ENCODE peak calls at places on chromosomes 16 and 17, in ten cellular contexts. Q, C, B, W, X, G, Y, A, N and U are unnamed samples.
A peak's percentile ranks its signal among the peaks of the same experiment; 100 is the strongest.

GRCh38 chr16:86337581-86338402 is 172.5 kb upstream of the FOXF1 start:
- DNase-seq in Q (no peak), C (no peak), B (no peak), W (no peak), X (no peak), G (no peak), Y (no peak), A (no peak), N (no peak), U (no peak)

GRCh38 chr16:71917900-71918299 is 22.6 kb downstream of the IST1 start:
- DNase-seq in Q (peak; percentile 49), C (no peak), B (no peak), W (no peak), X (peak; percentile 45), G (no peak), Y (peak; percentile 90), A (no peak), N (no peak), U (no peak)

GRCh38 chr16:2501938-2502900 is 11.5 kb upstream of the ATP6V0C start:
- DNase-seq in Q (no peak), C (no peak), B (no peak), W (no peak), X (no peak), G (no peak), Y (no peak), A (no peak), N (no peak), U (no peak)

GRCh38 chr16:84535851-84536250 is 31.4 kb upstream of the MEAK7 start:
- DNase-seq in Q (no peak), C (no peak), B (no peak), W (no peak), X (no peak), G (no peak), Y (no peak), A (no peak), N (no peak), U (no peak)

GRCh38 chr17:43660816-43661493 is 767 bp downstream of the MEOX1 start:
- DNase-seq in Q (no peak), C (no peak), B (no peak), W (no peak), X (no peak), G (no peak), Y (no peak), A (no peak), N (no peak), U (no peak)

GRCh38 chr17:44053130-44053872 is 13.2 kb downstream of the LSM12 start:
- DNase-seq in Q (no peak), C (no peak), B (no peak), W (no peak), X (no peak), G (no peak), Y (peak; percentile 37), A (no peak), N (no peak), U (no peak)

GRCh38 chr17:66435182-66435581 is 132.8 kb downstream of the PRKCA start:
- DNase-seq in Q (no peak), C (no peak), B (no peak), W (no peak), X (no peak), G (no peak), Y (no peak), A (no peak), N (no peak), U (no peak)

GRCh38 chr17:7177954-7178477 is 1.2 kb downstream of the ASGR1 start:
- DNase-seq in Q (no peak), C (no peak), B (no peak), W (peak; percentile 72), X (no peak), G (no peak), Y (peak; percentile 17), A (no peak), N (no peak), U (no peak)

GRCh38 chr16:2752850-2753522 is 548 bp downstream of the SRRM2 start:
- DNase-seq in Q (peak; percentile 79), C (peak; percentile 89), B (peak; percentile 61), W (peak; percentile 88), X (peak; percentile 41), G (peak; percentile 87), Y (peak; percentile 79), A (peak; percentile 24), N (peak; percentile 84), U (peak; percentile 88)

GRCh38 chr16:47493358-47494337 is 32.5 kb downstream of the PHKB start:
- DNase-seq in Q (no peak), C (peak; percentile 50), B (no peak), W (no peak), X (no peak), G (no peak), Y (no peak), A (no peak), N (no peak), U (no peak)

GRCh38 chr17:14396542-14396941 is 95.7 kb downstream of the HS3ST3B1 start:
- DNase-seq in Q (peak; percentile 47), C (no peak), B (no peak), W (peak; percentile 44), X (peak; percentile 3), G (no peak), Y (peak; percentile 74), A (peak; percentile 8), N (no peak), U (no peak)

GRCh38 chr16:35410438-35410837 is 1951.0 kb downstream of the TP53TG3F start:
- DNase-seq in Q (no peak), C (no peak), B (no peak), W (no peak), X (no peak), G (no peak), Y (no peak), A (no peak), N (no peak), U (no peak)

GRCh38 chr16:24635900-24636610 is 93.4 kb upstream of the TNRC6A start:
- DNase-seq in Q (peak; percentile 97), C (no peak), B (no peak), W (no peak), X (peak; percentile 86), G (peak; percentile 66), Y (peak; percentile 95), A (peak; percentile 95), N (peak; percentile 92), U (peak; percentile 58)

GRCh38 chr16:73265124-73265838 is 217.4 kb upstream of the ZFHX3 start:
- DNase-seq in Q (no peak), C (no peak), B (no peak), W (no peak), X (no peak), G (no peak), Y (no peak), A (no peak), N (no peak), U (no peak)

DNA sequence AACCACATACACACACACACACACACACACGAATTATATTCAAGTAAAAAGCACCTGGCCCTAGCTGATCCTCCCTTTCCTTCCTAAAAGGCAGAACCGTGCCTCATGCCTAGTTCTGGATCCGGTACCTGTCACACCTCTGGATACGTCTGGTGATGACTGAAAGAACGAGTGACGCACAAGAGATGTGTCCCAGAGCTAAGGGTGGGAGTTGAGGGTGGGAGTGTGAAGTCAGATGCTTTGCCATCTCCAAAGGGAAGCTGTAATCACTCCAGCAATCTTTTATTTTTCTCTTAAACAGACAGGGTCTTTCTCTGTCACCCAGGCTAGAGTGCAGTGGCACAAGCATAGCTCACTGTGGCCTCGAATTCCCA is 26.5 kb upstream of the GSG1L start:
- DNase-seq in Q (no peak), C (no peak), B (no peak), W (no peak), X (no peak), G (no peak), Y (no peak), A (no peak), N (no peak), U (no peak)
- H3K4me3 ChIP-seq in Q (no peak overlapping the region), C (no peak overlapping the region), B (no peak overlapping the region), W (no peak overlapping the region), X (no peak overlapping the region), G (no peak overlapping the region), Y (no peak overlapping the region), A (no peak overlapping the region), N (no peak overlapping the region), U (no peak overlapping the region)

DNA sequence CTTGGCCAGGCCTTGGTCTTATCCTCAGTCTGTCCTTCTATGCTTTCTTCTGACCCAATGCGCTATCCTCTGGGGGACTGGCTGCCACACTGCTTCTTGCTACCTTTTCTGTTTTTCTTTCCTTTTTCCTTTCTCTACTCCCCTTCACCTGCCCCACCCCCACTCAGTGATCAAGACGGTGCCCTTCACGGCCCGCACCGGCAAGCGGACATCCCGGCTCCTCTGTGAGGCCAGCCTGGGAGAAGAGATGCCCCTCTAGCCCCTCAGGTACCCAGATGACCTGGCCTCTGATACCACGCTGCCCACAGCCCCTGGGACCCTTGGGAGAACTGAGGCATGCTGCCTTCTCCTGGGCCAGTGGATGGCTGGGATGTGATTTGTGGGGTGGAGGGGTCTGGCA is 15.6 kb downstream of the SPATA32 start:
- DNase-seq in Q (no peak), C (no peak), B (no peak), W (no peak), X (no peak), G (no peak), Y (no peak), A (no peak), N (no peak), U (no peak)
- H3K4me3 ChIP-seq in Q (peak overlapping the region; percentile 70), C (no peak overlapping the region), B (no peak overlapping the region), W (no peak overlapping the region), X (peak overlapping the region; percentile 58), G (no peak overlapping the region), Y (peak overlapping the region; percentile 70), A (no peak overlapping the region), N (no peak overlapping the region), U (peak overlapping the region; percentile 64)

GRCh38 chr17:82269882-82270500 is 3.5 kb downstream of the CSNK1D start:
- DNase-seq in Q (no peak), C (no peak), B (peak; percentile 46), W (no peak), X (no peak), G (no peak), Y (no peak), A (no peak), N (no peak), U (no peak)

GRCh38 chr17:82266142-82266541 is 7.4 kb downstream of the CSNK1D start:
- DNase-seq in Q (no peak), C (no peak), B (no peak), W (no peak), X (no peak), G (no peak), Y (no peak), A (no peak), N (no peak), U (peak; percentile 37)

GRCh38 chr17:82270651-82271050 is 2.8 kb downstream of the CSNK1D start:
- DNase-seq in Q (no peak), C (no peak), B (no peak), W (no peak), X (no peak), G (no peak), Y (no peak), A (no peak), N (no peak), U (no peak)

GRCh38 chr17:82269138-82269881 is 4.2 kb downstream of the CSNK1D start:
- DNase-seq in Q (peak; percentile 53), C (no peak), B (no peak), W (no peak), X (no peak), G (peak; percentile 64), Y (no peak), A (no peak), N (no peak), U (no peak)

GRCh38 chr17:82267575-82268379 is 5.7 kb downstream of the CSNK1D start:
- DNase-seq in Q (peak; percentile 98), C (no peak), B (peak; percentile 60), W (no peak), X (peak; percentile 95), G (peak; percentile 92), Y (peak; percentile 97), A (peak; percentile 86), N (peak; percentile 98), U (peak; percentile 94)
- H3K4me3 ChIP-seq in Q (peak overlapping the region; percentile 35), C (no peak overlapping the region), B (no peak overlapping the region), W (no peak overlapping the region), X (no peak overlapping the region), G (no peak overlapping the region), Y (peak overlapping the region; percentile 53), A (no peak overlapping the region), N (no peak overlapping the region), U (peak overlapping the region; percentile 22)

GRCh38 chr16:68416057-68417046 is 32.0 kb downstream of the SMPD3 start:
- DNase-seq in Q (no peak), C (no peak), B (no peak), W (no peak), X (no peak), G (peak; percentile 66), Y (no peak), A (no peak), N (no peak), U (no peak)
- H3K4me3 ChIP-seq in Q (no peak overlapping the region), C (no peak overlapping the region), B (no peak overlapping the region), W (no peak overlapping the region), X (no peak overlapping the region), G (no peak overlapping the region), Y (no peak overlapping the region), A (no peak overlapping the region), N (no peak overlapping the region), U (no peak overlapping the region)